ENCODE peak calls at places on chromosomes 1 and 21, in four cellular contexts. E is Right ventricle myocardium superior, O is posterior cingulate gyrus, A is PC-3. F is an unnamed sample.

GRCh38 chr1:10507111-10507879 is 32.5 kb downstream of the PEX14 start:
- DNase-seq in E (peak; percentile 67), O (peak; percentile 56), A (peak; percentile 70), F (peak; percentile 47)

GRCh38 chr1:50704126-50704525 is 255.9 kb downstream of the FAF1 start:
- DNase-seq in E (no peak), O (no peak), A (peak; percentile 73), F (no peak)

GRCh38 chr1:5765465-5765864 is 226.8 kb downstream of the NPHP4 start:
- DNase-seq in E (no peak), O (no peak), A (no peak), F (no peak)

GRCh38 chr1:213041443-213041842 is 9.6 kb upstream of the RPS6KC1 start:
- DNase-seq in E (no peak), O (no peak), A (peak; percentile 40), F (no peak)

GRCh38 chr1:100353988-100354387 is 1.7 kb downstream of the CDC14A start:
- DNase-seq in E (no peak), O (no peak), A (peak; percentile 85), F (no peak)

GRCh38 chr1:31981976-31982375 is 31.7 kb upstream of the KHDRBS1 start:
- DNase-seq in E (no peak), O (no peak), A (peak; percentile 33), F (peak; percentile 54)

GRCh38 chr21:20527691-20528090 is 470.5 kb upstream of the NCAM2 start:
- DNase-seq in E (no peak), O (no peak), A (no peak), F (no peak)

GRCh38 chr1:67532452-67533216 is 102.4 kb upstream of the SERBP1 start:
- DNase-seq in E (no peak), O (peak; percentile 33), A (peak; percentile 87), F (no peak)

GRCh38 chr1:4527819-4528218 is 126.6 kb upstream of the AJAP1 start:
- DNase-seq in E (no peak), O (peak; percentile 39), A (no peak), F (no peak)

GRCh38 chr1:239657291-239657690 is 270.9 kb downstream of the CHRM3 start:
- DNase-seq in E (no peak), O (no peak), A (peak; percentile 23), F (no peak)

GRCh38 chr1:117537291-117537920 is 68.4 kb upstream of the TENT5C start:
- DNase-seq in E (no peak), O (no peak), A (peak; percentile 63), F (no peak)

GRCh38 chr1:223492044-223492443 is 98.8 kb downstream of the CCDC185 start:
- DNase-seq in E (no peak), O (no peak), A (no peak), F (no peak)

GRCh38 chr1:64183985-64184440 is 19.4 kb upstream of the UBE2U start:
- DNase-seq in E (no peak), O (no peak), A (peak; percentile 98), F (no peak)

GRCh38 chr1:235411489-235412486 is 44.6 kb downstream of the TBCE start:
- DNase-seq in E (no peak), O (no peak), A (no peak), F (no peak)

GRCh38 chr1:85240659-85241058 is 18.8 kb downstream of the C1orf52 start:
- DNase-seq in E (no peak), O (no peak), A (no peak), F (no peak)

GRCh38 chr1:147676306-147677085 is 6.2 kb upstream of the ACP6 start:
- DNase-seq in E (no peak), O (no peak), A (peak; percentile 95), F (no peak)

GRCh38 chr1:234583755-234584430 is 26.1 kb downstream of the IRF2BP2 start:
- DNase-seq in E (no peak), O (no peak), A (no peak), F (no peak)

GRCh38 chr1:27960762-27961645 is 1.2 kb downstream of the XKR8 start:
- DNase-seq in E (no peak), O (peak; percentile 34), A (peak; percentile 40), F (no peak)

GRCh38 chr1:8031176-8031785 is 5.2 kb upstream of the ERRFI1 start:
- DNase-seq in E (no peak), O (no peak), A (peak; percentile 76), F (no peak)

GRCh38 chr1:14365226-14365994 is 233.1 kb upstream of the KAZN start:
- DNase-seq in E (no peak), O (no peak), A (no peak), F (no peak)

GRCh38 chr1:64581786-64582185 is 111.9 kb downstream of the CACHD1 start:
- DNase-seq in E (no peak), O (no peak), A (no peak), F (no peak)

GRCh38 chr1:97433520-97434175 is 487.2 kb downstream of the DPYD start:
- DNase-seq in E (no peak), O (no peak), A (peak; percentile 29), F (no peak)

GRCh38 chr1:69836961-69837636 is 269.4 kb downstream of the LRRC7 start:
- DNase-seq in E (no peak), O (no peak), A (no peak), F (no peak)

GRCh38 chr1:180117764-180118116 is 36.9 kb upstream of the QSOX1 start:
- DNase-seq in E (peak; percentile 56), O (no peak), A (peak; percentile 80), F (no peak)

GRCh38 chr1:212225416-212225815 is 59.8 kb upstream of the PPP2R5A start:
- DNase-seq in E (no peak), O (no peak), A (no peak), F (peak; percentile 1)

GRCh38 chr1:40820911-40821693 is 37.5 kb downstream of the KCNQ4 start:
- DNase-seq in E (no peak), O (peak; percentile 65), A (no peak), F (no peak)

GRCh38 chr1:9960705-9961562 is 17.7 kb downstream of the NMNAT1 start:
- DNase-seq in E (no peak), O (no peak), A (no peak), F (no peak)

F was measured in T-cell.